ENCODE peak calls at places on chromosome 6, in four cellular contexts. U, A, Y and Z are unnamed samples.
A peak's percentile ranks its signal among the peaks of the same experiment; 100 is the strongest.

GRCh38 chr6:90390379-90390778 is 93.7 kb upstream of the BACH2 start:
- DNase-seq in U (no peak), A (no peak), Y (no peak), Z (no peak)

GRCh38 chr6:166460473-166461437 is 78.0 kb upstream of the MPC1 start:
- DNase-seq in U (no peak), A (no peak), Y (no peak), Z (peak; percentile 39)

GRCh38 chr6:124961784-124962611 is at the start of gene RNF217:
- DNase-seq in U (peak; percentile 59), A (peak; percentile 89), Y (peak; percentile 69), Z (peak; percentile 81)

GRCh38 chr6:38337819-38338465 is 301.8 kb downstream of the BTBD9 start:
- DNase-seq in U (no peak), A (no peak), Y (no peak), Z (no peak)

GRCh38 chr6:14079433-14079832 is 38.1 kb upstream of the CD83 start:
- DNase-seq in U (no peak), A (no peak), Y (no peak), Z (peak; percentile 43)

GRCh38 chr6:130944486-130944885 is 117.3 kb downstream of the SMLR1 start:
- DNase-seq in U (no peak), A (no peak), Y (no peak), Z (no peak)

GRCh38 chr6:20367716-20368485 is 33.8 kb upstream of the E2F3 start:
- DNase-seq in U (no peak), A (no peak), Y (no peak), Z (no peak)

GRCh38 chr6:112224088-112224487 is 30.3 kb downstream of the LAMA4 start:
- DNase-seq in U (no peak), A (no peak), Y (no peak), Z (no peak)

GRCh38 chr6:133191323-133191722 is 49.8 kb upstream of the EYA4 start:
- DNase-seq in U (no peak), A (no peak), Y (no peak), Z (no peak)

GRCh38 chr6:43606019-43606418 is 23.0 kb downstream of the GTPBP2 start:
- DNase-seq in U (no peak), A (no peak), Y (no peak), Z (no peak)

GRCh38 chr6:136921521-136921935 is 573 bp upstream of the SLC35D3 start:
- DNase-seq in U (peak; percentile 10), A (no peak), Y (no peak), Z (no peak)

GRCh38 chr6:113875470-113875869 is 18.3 kb downstream of the MARCKS start:
- DNase-seq in U (no peak), A (no peak), Y (no peak), Z (no peak)

GRCh38 chr6:13724174-13724573 is 12.5 kb upstream of the RANBP9 start:
- DNase-seq in U (no peak), A (no peak), Y (no peak), Z (no peak)

GRCh38 chr6:88626460-88626859 is 337.0 kb downstream of the RNGTT start:
- DNase-seq in U (no peak), A (no peak), Y (no peak), Z (no peak)

GRCh38 chr6:52498538-52499017 is 78.3 kb downstream of the TRAM2 start:
- DNase-seq in U (no peak), A (no peak), Y (no peak), Z (no peak)

GRCh38 chr6:151196571-151196970 is 43.2 kb upstream of the AKAP12 start:
- DNase-seq in U (peak; percentile 32), A (peak; percentile 78), Y (peak; percentile 85), Z (no peak)

GRCh38 chr6:22737331-22737730 is 168.0 kb downstream of the HDGFL1 start:
- DNase-seq in U (peak; percentile 16), A (no peak), Y (peak; percentile 67), Z (peak; percentile 78)

GRCh38 chr6:128118401-128118800 is 217.5 kb upstream of the THEMIS start:
- DNase-seq in U (no peak), A (no peak), Y (no peak), Z (no peak)

GRCh38 chr6:106056738-106057390 is 29.3 kb upstream of the PRDM1 start:
- DNase-seq in U (peak; percentile 8), A (no peak), Y (no peak), Z (no peak)

GRCh38 chr6:48766349-48766748 is 655.4 kb upstream of the PTCHD4 start:
- DNase-seq in U (no peak), A (no peak), Y (no peak), Z (no peak)

GRCh38 chr6:17987576-17988421 is at the start of gene KIF13A:
- DNase-seq in U (peak; percentile 72), A (peak; percentile 87), Y (peak; percentile 63), Z (peak; percentile 73)

GRCh38 chr6:4607026-4607704 is 169.0 kb upstream of the CDYL start:
- DNase-seq in U (peak; percentile 30), A (peak; percentile 73), Y (peak; percentile 63), Z (peak; percentile 63)

GRCh38 chr6:80689700-80690099 is 583.2 kb downstream of the BCKDHB start:
- DNase-seq in U (no peak), A (no peak), Y (no peak), Z (no peak)

GRCh38 chr6:80696268-80696667 is 589.8 kb downstream of the BCKDHB start:
- DNase-seq in U (no peak), A (no peak), Y (no peak), Z (no peak)

DNA sequence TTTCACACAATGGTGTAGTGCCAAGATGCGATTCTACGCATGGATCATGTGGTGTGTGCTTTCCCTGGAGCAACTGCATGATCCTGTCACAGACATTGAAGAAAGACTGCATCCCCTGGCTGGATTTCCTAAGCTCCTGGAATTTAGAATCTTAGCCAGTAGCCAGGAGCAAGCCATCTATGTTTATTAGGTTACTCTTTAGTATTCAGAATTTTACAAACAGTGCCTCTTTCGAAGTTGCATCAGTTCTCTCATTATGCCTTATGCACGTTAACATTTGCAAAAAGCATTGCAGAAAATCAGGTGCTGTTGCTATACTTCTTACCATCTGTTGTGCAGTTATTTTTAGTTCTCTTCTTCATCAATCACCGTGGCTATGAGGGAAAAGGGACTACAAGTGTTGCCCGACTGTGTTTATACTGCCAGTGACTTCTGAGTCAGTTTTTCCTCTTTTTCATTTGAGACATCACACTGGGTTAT is 584.2 kb downstream of the BCKDHB start:
- DNase-seq in U (no peak), A (no peak), Y (no peak), Z (no peak)
- H3K27ac ChIP-seq in U (no peak overlapping the region), A (no peak overlapping the region), Y (no peak overlapping the region), Z (no peak overlapping the region)

DNA sequence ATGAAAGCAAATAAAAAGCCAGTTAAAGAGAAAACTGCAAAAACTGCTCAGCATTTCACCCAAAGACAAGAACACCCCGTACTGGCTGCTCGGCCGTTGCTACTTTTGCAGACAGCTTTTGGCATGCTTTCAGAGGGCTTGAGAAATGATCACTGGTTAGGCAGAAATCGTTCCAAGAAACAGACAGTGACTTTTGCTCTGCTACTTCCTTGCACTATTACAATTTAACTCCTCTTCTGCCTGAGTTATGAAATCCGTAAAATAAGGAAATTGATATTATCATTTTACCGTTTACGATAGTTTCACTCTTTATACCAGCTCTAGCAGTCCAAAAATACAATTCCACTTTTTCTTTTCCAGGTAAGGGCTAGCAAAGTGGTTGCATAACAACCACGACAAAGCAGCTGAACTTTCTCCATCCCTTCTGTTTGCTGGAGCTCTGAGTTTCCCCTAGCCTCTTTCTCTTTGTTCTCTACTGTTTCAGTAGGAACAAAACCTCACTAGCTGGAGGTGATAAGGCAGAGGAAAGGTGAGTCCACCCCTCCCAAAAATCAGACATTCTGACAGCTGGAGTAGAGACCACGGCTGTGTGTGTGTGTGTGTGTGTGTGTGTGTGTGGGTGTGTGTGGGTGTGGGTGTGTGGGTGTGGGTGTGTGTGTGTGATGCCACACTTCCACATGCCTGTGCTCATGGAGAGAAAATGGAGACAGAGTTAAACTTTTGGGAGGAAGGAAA is 191.8 kb upstream of the RREB1 start:
- DNase-seq in U (peak; percentile 78), A (no peak), Y (peak; percentile 80), Z (peak; percentile 90)
- TF ChIP-seq CTCF in U (no peak), A (no peak), Y (no peak), Z (no peak)

GRCh38 chr6:71453307-71453706 is 164.7 kb downstream of the OGFRL1 start:
- DNase-seq in U (no peak), A (no peak), Y (no peak), Z (no peak)
- H3K4me1 ChIP-seq in U (no peaks in the 10 kb centered on the region), A (no peaks in the 10 kb centered on the region), Y (no peaks in the 10 kb centered on the region), Z (no peaks in the 10 kb centered on the region)

GRCh38 chr6:159044899-159045727 is at the start of gene TAGAP:
- DNase-seq in U (peak; percentile 79), A (peak; percentile 75), Y (peak; percentile 82), Z (no peak)
- H3K27ac ChIP-seq in U (no peak within 1 kb of the TSS), A (no peak within 1 kb of the TSS), Y (peak within 1 kb of the TSS; percentile 49), Z (no peak within 1 kb of the TSS)